ENCODE peak calls at places on chromosomes 13 and 19, in four cellular contexts. V, Q, C and B are unnamed samples.

GRCh38 chr19:44672226-44672625 is 944 bp downstream of the CEACAM19 start:
- DNase-seq in V (no peak), C (no peak), Q (no peak), B (no peak)

GRCh38 chr19:8323781-8324185 is 2.5 kb downstream of the RPS28 start:
- DNase-seq in C (no peak), V (no peak), Q (no peak), B (no peak)

GRCh38 chr13:34361528-34361927 is 543.6 kb downstream of the RFC3 start:
- DNase-seq in Q (peak), V (no peak), C (no peak), B (no peak)

GRCh38 chr19:20923077-20923871 is at the start of gene ZNF85:
- DNase-seq in C (peak), Q (peak), V (peak), B (peak)

GRCh38 chr19:15609261-15609660 is 5.8 kb upstream of the CYP4F8 start:
- DNase-seq in Q (no peak), C (no peak), V (no peak), B (no peak)

GRCh38 chr13:90217275-90217674 is 1130.2 kb upstream of the MIR17HG start:
- DNase-seq in Q (no peak), C (no peak), V (no peak), B (no peak)

GRCh38 chr13:55761986-55762385 is 1378.7 kb upstream of the PRR20A start:
- DNase-seq in C (no peak), Q (no peak), V (no peak), B (no peak)

GRCh38 chr13:78183737-78184136 is 265.1 kb upstream of the EDNRB start:
- DNase-seq in C (peak), Q (no peak), V (peak), B (no peak)

GRCh38 chr13:99366075-99366987 is 59.1 kb upstream of the GPR183 start:
- DNase-seq in C (no peak), Q (no peak), V (no peak), B (no peak)

GRCh38 chr19:1081301-1082164 is 13.6 kb downstream of the POLR2E start:
- DNase-seq in C (no peak), V (no peak), Q (no peak), B (no peak)

GRCh38 chr13:36057041-36057440 is 74.1 kb downstream of the DCLK1 start:
- DNase-seq in C (peak), V (peak), Q (no peak), B (no peak)

GRCh38 chr19:42420055-42420544 is 7.1 kb downstream of the LIPE start:
- DNase-seq in Q (peak), C (peak), V (peak), B (peak)

GRCh38 chr13:110250258-110250891 is 56.6 kb downstream of the COL4A1 start:
- DNase-seq in V (peak), C (peak), Q (no peak), B (no peak)

GRCh38 chr19:12676384-12676792 is 5.3 kb downstream of the DHPS start:
- DNase-seq in C (peak), V (peak), Q (peak), B (no peak)

GRCh38 chr13:51303882-51304281 is 35.6 kb upstream of the SERPINE3 start:
- DNase-seq in V (no peak), Q (no peak), C (no peak), B (no peak)
- H3K27ac ChIP-seq in V (no peak), Q (no peak), C (no peak), B (no peak)

GRCh38 chr13:42056146-42056545 is 7.7 kb downstream of the DGKH start:
- DNase-seq in Q (no peak), C (no peak), V (no peak), B (no peak)
- H3K27ac ChIP-seq in Q (no peak), C (no peak), V (no peak), B (no peak)

DNA sequence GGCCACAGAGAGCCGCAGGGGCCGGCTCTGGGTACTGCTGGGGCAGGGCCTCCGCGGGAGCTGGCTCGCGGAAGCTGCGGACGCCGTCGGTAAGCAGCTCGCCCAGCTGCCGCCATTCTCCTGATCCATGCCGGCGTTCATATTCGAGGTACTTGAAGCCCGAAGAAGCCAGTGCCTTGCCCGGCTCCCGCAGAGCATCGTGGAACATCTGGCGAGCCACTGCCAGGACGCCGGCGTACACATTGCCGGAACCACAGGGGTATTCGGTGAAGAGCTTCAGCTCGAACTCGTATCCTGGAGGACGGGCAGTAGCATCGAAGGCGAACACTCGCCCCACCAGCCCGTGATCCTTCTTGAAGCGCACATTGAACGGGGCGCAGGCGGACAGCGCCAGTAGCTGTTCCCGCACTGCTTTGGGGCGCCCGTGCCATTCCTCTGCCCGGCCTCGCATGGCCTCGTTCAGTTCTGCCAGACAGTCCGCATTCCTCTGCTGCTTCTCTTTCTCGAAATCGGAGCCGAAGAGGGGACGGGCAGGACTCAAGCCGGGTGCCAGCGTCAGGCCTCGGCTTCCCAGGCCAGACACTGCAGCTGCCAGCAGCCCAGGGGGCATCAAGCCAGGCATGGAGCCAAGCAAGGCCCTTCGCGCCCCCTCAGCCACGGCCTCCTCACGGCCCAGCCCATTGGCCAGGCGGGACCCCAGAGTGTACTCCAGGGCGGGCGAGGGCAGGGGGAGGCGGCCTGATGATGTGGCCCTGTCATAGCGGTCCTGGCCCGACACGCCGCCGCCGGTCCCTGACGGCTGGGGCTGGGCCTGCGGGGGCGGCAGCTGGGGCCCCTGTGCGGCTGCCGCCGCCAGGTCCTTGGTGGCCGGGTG is 1.0 kb downstream of the IRF2BP1 start:
- DNase-seq in Q (no peak), V (no peak), C (no peak), B (no peak)
- H3K27ac ChIP-seq in Q (peak), V (peak), C (peak), B (peak)

GRCh38 chr19:52229524-52229923 is 39.7 kb downstream of the PPP2R1A start:
- DNase-seq in V (no peak), Q (no peak), C (no peak), B (no peak)
- H3K27ac ChIP-seq in V (no peak), Q (no peak), C (peak), B (no peak)

DNA sequence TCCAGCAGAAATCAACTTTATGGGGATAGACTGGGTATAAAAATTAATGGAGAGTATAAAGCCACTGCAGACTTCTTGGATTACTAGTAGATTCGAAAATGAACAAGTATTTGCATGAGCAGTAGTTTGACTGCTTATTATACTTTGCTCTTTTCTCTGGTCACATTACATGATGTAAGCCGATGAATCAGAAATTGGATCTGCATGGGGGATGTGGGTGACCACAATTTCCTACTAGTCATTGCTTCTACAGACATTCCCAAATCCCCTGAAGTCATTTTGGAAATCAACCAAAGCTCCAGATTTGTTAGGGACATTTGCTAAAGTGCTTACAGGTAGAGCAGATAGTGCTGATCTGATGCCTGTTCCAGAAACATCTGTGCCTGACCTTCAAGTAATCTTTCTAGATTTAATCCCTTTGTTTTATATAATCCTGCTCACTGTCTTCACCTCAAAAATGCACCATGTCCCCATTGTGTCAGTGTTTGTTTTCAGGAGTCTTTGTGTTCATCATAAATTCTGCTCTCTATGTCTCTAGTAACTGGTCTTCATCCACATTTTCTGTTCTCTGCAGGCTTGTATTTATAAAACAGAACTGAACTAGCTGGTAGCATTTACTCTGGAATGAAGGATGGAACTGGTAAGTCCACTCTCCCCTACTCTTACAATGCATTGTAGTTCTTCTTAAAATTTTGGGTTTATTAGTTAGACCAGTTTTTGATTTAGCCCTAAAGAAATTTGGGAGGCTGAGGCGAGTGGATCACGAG is 201.5 kb upstream of the CSNK1A1L start:
- DNase-seq in C (peak), V (peak), Q (peak), B (peak)
- H3K27ac ChIP-seq in C (no peak), V (peak), Q (no peak), B (peak)

GRCh38 chr19:14519245-14519859 is 1.2 kb upstream of the DNAJB1 start:
- DNase-seq in Q (no peak), C (no peak), V (no peak), B (no peak)
- H3K27ac ChIP-seq in Q (peak), C (no peak), V (peak), B (peak)

GRCh38 chr19:13905634-13906524 is at the start of the genes BRME1 and CC2D1A:
- DNase-seq in C (peak), V (peak), Q (peak), B (peak)
- H3K27ac ChIP-seq in C (no peak), V (peak), Q (peak), B (peak)